ENCODE peak calls at places on chromosomes 1 and 21, in five cellular contexts. F, J, S, N and A are unnamed samples.

GRCh38 chr1:24300971-24301370 is 18.2 kb upstream of the GRHL3 start:
- DNase-seq in F (no peak), S (no peak), N (no peak), J (no peak), A (no peak)

GRCh38 chr1:186617860-186618780 is 62.1 kb downstream of the PTGS2 start:
- DNase-seq in J (no peak), N (peak), S (peak), F (peak), A (peak)

GRCh38 chr1:214208525-214208924 is 72.4 kb upstream of the SMYD2 start:
- DNase-seq in N (no peak), J (no peak), F (no peak), S (no peak), A (no peak)

GRCh38 chr1:54095543-54096286 is 42.3 kb downstream of the TCEANC2 start:
- DNase-seq in J (no peak), S (peak), N (no peak), F (no peak), A (no peak)

GRCh38 chr1:32890516-32891240 is 4.4 kb downstream of the HPCA start:
- DNase-seq in F (no peak), N (no peak), J (no peak), S (no peak), A (no peak)

GRCh38 chr1:231460614-231461013 is 38.5 kb upstream of the EGLN1 start:
- DNase-seq in J (no peak), N (peak), S (no peak), F (no peak), A (peak)

GRCh38 chr1:61119085-61119484 is 36.7 kb downstream of the NFIA start:
- DNase-seq in F (no peak), N (no peak), J (no peak), S (no peak), A (no peak)

GRCh38 chr1:117632269-117633067 is 26.6 kb downstream of the TENT5C start:
- DNase-seq in N (no peak), F (no peak), J (no peak), S (peak), A (peak)

GRCh38 chr1:55584521-55585401 is 369.6 kb upstream of the USP24 start:
- DNase-seq in J (no peak), S (no peak), N (peak), F (peak), A (no peak)

GRCh38 chr1:43822040-43822439 is 111.6 kb upstream of the ARTN start:
- DNase-seq in J (no peak), F (no peak), S (no peak), N (peak), A (no peak)

GRCh38 chr1:31714442-31715096 is 10.8 kb upstream of the COL16A1 start:
- DNase-seq in S (peak), N (peak), F (peak), J (no peak), A (peak)

GRCh38 chr1:2513939-2514650 is 12.3 kb downstream of the PANK4 start:
- DNase-seq in S (no peak), F (no peak), N (no peak), J (no peak), A (no peak)

GRCh38 chr1:206556748-206557635 is 49.7 kb downstream of the RASSF5 start:
- DNase-seq in F (peak), S (peak), J (peak), N (peak), A (peak)

GRCh38 chr1:170162385-170163226 is 16.8 kb downstream of the NTMT2 start:
- DNase-seq in S (no peak), J (no peak), N (peak), F (peak), A (no peak)

GRCh38 chr1:230501242-230501641 is 75.1 kb upstream of the PGBD5 start:
- DNase-seq in N (no peak), S (no peak), J (no peak), F (no peak), A (no peak)

GRCh38 chr1:30730351-30731108 is 7.1 kb upstream of the MATN1 start:
- DNase-seq in F (no peak), N (peak), S (peak), J (peak), A (no peak)

GRCh38 chr21:31509108-31510017 is 150.1 kb upstream of the SOD1 start:
- DNase-seq in N (peak), F (no peak), S (peak), J (no peak), A (peak)

GRCh38 chr1:203521071-203521794 is 27.3 kb downstream of the OPTC start:
- DNase-seq in F (no peak), J (no peak), S (no peak), N (no peak), A (no peak)

GRCh38 chr21:36753556-36753955 is 54.6 kb downstream of the SIM2 start:
- DNase-seq in J (no peak), N (peak), S (no peak), F (no peak), A (no peak)

GRCh38 chr1:172089768-172090510 is 248.6 kb downstream of the DNM3 start:
- DNase-seq in N (peak), F (peak), S (peak), J (peak), A (peak)

DNA sequence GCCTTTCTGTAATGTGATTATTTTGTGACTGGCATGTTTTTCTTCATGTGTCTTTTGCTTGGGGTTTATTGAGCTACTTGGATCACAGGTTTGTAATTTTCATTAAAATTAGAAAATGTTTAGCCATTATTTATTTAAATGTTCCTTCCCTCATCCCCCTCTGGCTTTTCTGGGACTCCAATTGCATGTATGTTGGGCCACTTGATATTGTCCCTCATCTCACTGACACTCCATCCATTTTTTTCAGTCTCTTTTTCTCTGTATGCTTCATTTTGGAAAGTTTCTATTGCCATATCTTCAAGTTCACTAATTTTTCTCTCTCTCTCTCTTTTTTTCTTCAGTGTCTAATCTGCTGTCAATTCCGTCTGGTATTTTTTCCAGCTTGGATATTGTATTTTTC is 390.1 kb downstream of the PRDM2 start:
- DNase-seq in J (no peak), F (no peak), N (no peak), S (no peak), A (no peak)
- H3K27ac ChIP-seq in J (no peak), F (no peak), N (no peak), S (no peak), A (no peak)

DNA sequence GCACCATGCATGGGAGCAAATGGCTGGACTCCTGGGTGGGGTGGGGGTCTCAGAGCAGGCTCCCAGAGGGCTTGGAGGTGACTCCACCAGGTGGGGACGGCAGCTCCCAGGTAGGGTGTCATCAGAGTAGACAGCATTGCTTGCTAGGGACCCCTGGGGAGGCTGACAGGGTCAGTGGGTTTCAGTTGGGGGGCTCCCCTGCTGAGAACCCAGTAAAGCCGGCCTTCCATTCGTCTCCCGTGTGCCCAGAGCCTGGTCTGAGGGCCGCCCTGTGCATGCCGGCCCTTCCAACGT is 4.7 kb upstream of the GJC2 start:
- DNase-seq in S (no peak), N (no peak), F (no peak), J (no peak), A (no peak)
- H3K27ac ChIP-seq in S (no peak), N (no peak), F (no peak), J (no peak), A (no peak)

GRCh38 chr1:20698195-20698910 is 19.5 kb downstream of the KIF17 start:
- DNase-seq in F (peak), J (no peak), S (no peak), N (peak), A (no peak)
- H3K27ac ChIP-seq in F (no peak), J (no peak), S (no peak), N (no peak), A (no peak)

DNA sequence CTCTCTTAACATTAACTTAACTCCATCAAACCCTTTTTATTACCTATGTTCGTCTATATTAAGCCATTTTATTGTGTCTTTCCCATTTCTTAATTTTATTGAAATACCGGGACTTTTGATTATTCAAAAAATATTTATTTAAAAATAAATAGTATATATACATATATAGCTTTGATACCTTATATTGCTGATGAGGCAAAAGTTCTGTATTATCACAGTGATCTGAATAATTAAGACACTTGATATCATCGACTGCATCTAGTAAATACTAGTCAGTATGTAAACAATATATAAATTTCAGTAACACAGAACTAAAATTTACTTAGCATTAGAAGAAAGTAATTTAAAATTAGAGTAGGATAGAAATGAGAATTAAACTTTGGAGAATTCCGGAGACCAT is 22.0 kb downstream of the TTLL7 start:
- DNase-seq in F (no peak), S (no peak), J (no peak), N (no peak), A (no peak)
- H3K27ac ChIP-seq in F (no peak), S (no peak), J (no peak), N (no peak), A (no peak)

DNA sequence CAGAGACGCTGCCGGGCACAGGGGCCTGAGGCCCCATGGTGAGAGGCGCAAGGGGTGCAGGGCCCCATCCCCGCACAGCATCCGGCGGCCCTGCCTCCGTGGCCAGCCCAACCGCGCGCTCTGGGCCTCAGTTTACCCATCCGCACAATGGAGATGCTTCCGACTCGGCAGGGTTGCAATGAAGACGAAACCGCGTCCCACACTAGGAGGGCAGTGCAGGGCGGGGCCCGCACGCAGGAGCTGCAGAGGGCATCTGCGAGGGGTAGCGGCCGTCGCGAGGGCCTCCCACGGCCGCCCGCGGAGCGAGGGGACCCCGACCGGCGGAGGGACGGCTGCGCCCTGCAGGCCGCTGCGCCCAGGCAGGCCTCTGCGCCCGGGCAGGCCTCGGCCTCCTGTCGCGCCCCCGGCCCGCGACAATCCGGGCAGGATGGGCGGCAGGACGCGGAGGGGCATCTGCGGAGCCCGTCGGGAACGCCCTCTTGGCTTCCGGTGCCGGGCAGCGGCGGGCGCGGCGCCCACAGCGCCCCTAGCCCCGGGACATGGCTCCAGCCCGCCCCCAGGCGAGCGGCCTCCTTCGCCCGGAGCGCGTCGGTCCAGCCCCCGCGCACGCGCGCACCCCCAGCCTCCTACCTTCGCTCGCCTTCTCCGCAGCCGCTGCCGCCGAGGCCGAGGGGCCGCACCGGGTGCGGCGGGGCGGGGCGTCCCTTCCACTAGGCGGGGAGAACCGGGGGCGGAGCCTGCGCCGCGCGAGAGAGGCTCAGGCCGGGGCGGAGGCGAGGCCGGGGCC is 15.3 kb downstream of the RNU1-1 start:
- DNase-seq in J (peak), N (peak), S (peak), F (peak), A (peak)
- H3K27ac ChIP-seq in J (peak), N (peak), S (no peak), F (peak), A (peak)

DNA sequence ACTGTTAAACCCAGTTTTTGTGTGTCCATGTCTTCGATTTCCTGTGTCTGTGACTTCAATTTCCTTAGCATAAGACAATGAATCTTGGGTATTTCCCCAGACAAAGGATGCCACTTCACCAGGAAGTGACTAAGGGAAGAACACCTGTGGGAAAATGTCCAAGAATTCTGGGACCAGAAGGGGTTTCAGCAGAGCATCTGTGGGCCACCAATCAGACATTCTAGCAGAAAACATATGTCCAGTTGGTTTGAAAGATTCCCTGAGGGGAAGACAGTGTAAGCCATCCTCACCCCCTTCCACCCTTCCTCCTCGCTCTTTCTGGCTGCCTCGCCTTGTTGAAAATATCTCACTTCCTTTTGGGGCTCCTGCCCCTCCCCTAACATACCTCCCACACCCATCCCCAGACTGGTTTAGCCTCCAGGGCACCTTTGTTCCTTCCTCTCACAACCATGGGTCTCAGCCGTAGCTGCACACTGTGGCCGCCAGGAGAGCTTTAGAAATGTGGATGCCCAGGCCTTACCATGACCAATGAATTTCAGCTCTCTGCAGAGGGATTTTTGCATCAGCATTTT is 25.5 kb upstream of the IFNAR1 start:
- DNase-seq in S (peak), F (no peak), J (no peak), N (no peak), A (peak)
- H3K27ac ChIP-seq in S (peak), F (no peak), J (peak), N (no peak), A (peak)

GRCh38 chr1:151809625-151810556 is 4.7 kb upstream of the LINGO4 start:
- DNase-seq in J (no peak), N (no peak), S (no peak), F (no peak), A (no peak)
- H3K27ac ChIP-seq in J (peak), N (no peak), S (no peak), F (no peak), A (no peak)